ENCODE peak calls at places on chromosomes 6 and 20, in nine cellular contexts. A is ovary; E is GM12865; B is choroid plexus epithelial cell; O is fibroblast of the aortic adventitia; Z is epithelial cell of esophagus; D is AG04450; F is foreskin fibroblast; T is CD4-positive, alpha-beta T cell. P is an unnamed sample.

GRCh38 chr20:2752631-2753455 is 47.6 kb downstream of the CPXM1 start:
- DNase-seq in F (peak), T (peak), D (no peak), E (peak), Z (peak), A (peak), O (peak), B (peak), P (no peak)

GRCh38 chr6:167578371-167578901 is 248.3 kb upstream of the AFDN start:
- DNase-seq in F (no peak), D (no peak), O (no peak), E (no peak), B (no peak), T (no peak), A (no peak), Z (no peak), P (no peak)

GRCh38 chr6:2938632-2939083 is 32.7 kb downstream of the SERPINB6 start:
- DNase-seq in D (no peak), A (no peak), B (no peak), O (no peak), T (no peak), F (no peak), Z (no peak), E (no peak), P (no peak)

GRCh38 chr6:369559-370431 is 21.8 kb upstream of the IRF4 start:
- DNase-seq in E (no peak), O (no peak), Z (no peak), F (no peak), B (no peak), A (no peak), D (no peak), T (no peak), P (no peak)

GRCh38 chr6:157045831-157046454 is 268.8 kb downstream of the ARID1B start:
- DNase-seq in B (peak), D (no peak), F (peak), A (no peak), E (no peak), T (no peak), O (peak), Z (peak), P (no peak)

GRCh38 chr6:37648465-37649330 is 49.0 kb downstream of the MDGA1 start:
- DNase-seq in F (peak), E (no peak), Z (peak), O (no peak), B (no peak), D (no peak), A (peak), T (no peak), P (no peak)

GRCh38 chr6:33442283-33442682 is 12.1 kb upstream of the ZBTB9 start:
- DNase-seq in T (no peak), Z (no peak), A (no peak), E (no peak), F (no peak), B (no peak), O (no peak), D (no peak), P (no peak)

GRCh38 chr6:111888928-111889696 is 15.9 kb upstream of the FYN start:
- DNase-seq in F (peak), T (no peak), B (peak), O (peak), A (peak), E (no peak), Z (no peak), D (no peak), P (no peak)

GRCh38 chr20:25538838-25539665 is 46.3 kb downstream of the NINL start:
- DNase-seq in D (no peak), A (no peak), Z (no peak), O (no peak), B (no peak), E (peak), T (no peak), F (no peak), P (no peak)

GRCh38 chr6:53342210-53342609 is 6.5 kb downstream of the ELOVL5 start:
- DNase-seq in F (no peak), A (no peak), D (no peak), O (no peak), T (no peak), Z (no peak), B (no peak), E (no peak), P (no peak)

GRCh38 chr20:20568604-20569205 is 143.7 kb downstream of the RALGAPA2 start:
- DNase-seq in D (no peak), B (peak), Z (peak), T (no peak), F (peak), E (peak), A (peak), O (peak), P (no peak)

GRCh38 chr20:62804632-62805364 is at the start of gene OGFR:
- DNase-seq in E (peak), A (peak), T (peak), D (no peak), Z (peak), O (peak), F (peak), B (peak), P (no peak)

GRCh38 chr6:146819596-146820320 is 221.0 kb downstream of the ADGB start:
- DNase-seq in F (no peak), T (no peak), Z (no peak), D (no peak), B (peak), E (no peak), O (peak), A (no peak), P (no peak)

GRCh38 chr20:60100780-60101179 is 142.6 kb downstream of the CDH26 start:
- DNase-seq in T (no peak), O (no peak), A (no peak), Z (no peak), E (no peak), F (no peak), D (no peak), B (no peak), P (no peak)

GRCh38 chr6:7911345-7911725 is 747 bp upstream of the TXNDC5 start:
- DNase-seq in E (no peak), D (no peak), O (no peak), Z (peak), A (no peak), T (no peak), B (no peak), F (no peak), P (no peak)

GRCh38 chr20:19602660-19603389 is 155.2 kb upstream of the RIN2 start:
- DNase-seq in T (no peak), A (no peak), B (no peak), D (no peak), E (no peak), F (no peak), O (no peak), Z (no peak), P (no peak)

GRCh38 chr20:38840053-38840893 is 34.8 kb downstream of the PPP1R16B start:
- DNase-seq in T (no peak), F (no peak), A (no peak), O (no peak), Z (no peak), D (no peak), E (no peak), B (no peak), P (no peak)

GRCh38 chr6:169996652-169997051 is 245.2 kb downstream of the ERMARD start:
- DNase-seq in D (no peak), A (no peak), E (no peak), F (no peak), O (no peak), B (no peak), T (no peak), Z (no peak), P (no peak)

GRCh38 chr6:69974193-69974592 is 107.8 kb downstream of the COL19A1 start:
- DNase-seq in T (no peak), F (peak), Z (peak), E (no peak), O (peak), D (no peak), B (peak), A (no peak), P (peak)

GRCh38 chr20:43442310-43442880 is 15.3 kb upstream of the SRSF6 start:
- DNase-seq in E (no peak), B (peak), Z (no peak), O (no peak), F (peak), T (no peak), D (no peak), A (no peak), P (no peak)

GRCh38 chr6:150269857-150270223 is 99.0 kb upstream of the IYD start:
- DNase-seq in F (peak), B (no peak), Z (peak), T (no peak), D (no peak), A (no peak), E (no peak), O (peak), P (peak)

GRCh38 chr6:43699564-43700186 is 12.1 kb upstream of the MRPS18A start:
- DNase-seq in F (peak), A (no peak), B (peak), T (no peak), D (no peak), Z (peak), O (peak), E (no peak), P (no peak)

GRCh38 chr6:24831771-24832718 is 33.3 kb upstream of the ARMH2 start:
- DNase-seq in B (peak), O (peak), A (no peak), T (no peak), D (no peak), E (no peak), F (peak), Z (no peak), P (no peak)

GRCh38 chr6:49787176-49787575 is at the start of gene PGK2:
- DNase-seq in F (no peak), B (no peak), Z (no peak), O (no peak), D (no peak), T (no peak), A (no peak), E (peak), P (no peak)

GRCh38 chr20:34863421-34863965 is 9.2 kb downstream of the GGT7 start:
- DNase-seq in D (no peak), E (no peak), O (no peak), T (no peak), A (no peak), B (no peak), Z (no peak), F (no peak), P (no peak)

GRCh38 chr6:38773338-38773737 is 58.2 kb downstream of the DNAH8 start:
- DNase-seq in O (no peak), B (no peak), T (no peak), Z (peak), D (no peak), A (no peak), E (peak), F (no peak), P (no peak)
- TF ChIP-seq CTCF in O (no peak), B (peak), T (no peak), Z (peak), D (peak), A (no peak), E (peak), F (peak), P (peak)

GRCh38 chr6:100137759-100138158 is 143.7 kb upstream of the MCHR2 start:
- DNase-seq in B (no peak), O (no peak), T (no peak), D (no peak), F (no peak), E (no peak), Z (no peak), A (no peak), P (no peak)

GRCh38 chr6:100135977-100136376 is 142.0 kb upstream of the MCHR2 start:
- DNase-seq in F (no peak), Z (no peak), O (no peak), A (no peak), E (no peak), T (no peak), B (no peak), D (no peak), P (no peak)

GRCh38 chr6:100136590-100136989 is 142.6 kb upstream of the MCHR2 start:
- DNase-seq in Z (no peak), O (no peak), B (no peak), T (no peak), D (no peak), E (no peak), A (no peak), F (no peak), P (no peak)

GRCh38 chr6:100134703-100135102 is 140.7 kb upstream of the MCHR2 start:
- DNase-seq in O (peak), T (no peak), F (peak), B (peak), Z (peak), A (no peak), D (no peak), E (no peak), P (no peak)

GRCh38 chr6:100138346-100139022 is 144.5 kb upstream of the MCHR2 start:
- DNase-seq in O (no peak), F (no peak), E (no peak), Z (no peak), T (no peak), A (no peak), D (no peak), B (no peak), P (no peak)
- TF ChIP-seq CTCF in O (no peak), F (no peak), E (no peak), Z (no peak), T (no peak), A (no peak), D (no peak), B (no peak), P (no peak)

DNA sequence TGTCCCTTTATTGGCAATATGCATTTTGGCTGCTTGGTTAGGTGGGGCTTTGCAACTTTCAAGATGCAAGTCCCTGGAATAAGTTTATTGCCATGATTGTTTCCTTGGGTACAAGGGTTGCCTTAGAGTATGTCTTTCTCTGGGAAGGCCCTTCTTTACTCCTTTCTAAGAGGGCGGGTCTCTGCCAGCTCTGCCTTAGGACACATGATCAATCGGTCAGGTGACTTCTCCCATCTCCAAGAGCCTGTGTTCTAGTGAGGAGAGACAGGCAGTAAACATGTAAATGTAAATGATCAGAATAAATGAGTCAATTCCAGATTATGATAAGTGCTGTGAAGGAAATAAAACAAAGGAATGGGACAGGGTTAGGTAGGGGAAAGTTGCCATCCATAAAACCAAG is 43.2 kb upstream of the BCAS1 start:
- DNase-seq in Z (no peak), F (no peak), A (no peak), B (no peak), E (no peak), T (no peak), D (no peak), O (no peak), P (no peak)
- TF ChIP-seq CTCF in Z (no peak), F (no peak), A (no peak), B (no peak), E (no peak), T (no peak), D (no peak), O (no peak), P (no peak)

DNA sequence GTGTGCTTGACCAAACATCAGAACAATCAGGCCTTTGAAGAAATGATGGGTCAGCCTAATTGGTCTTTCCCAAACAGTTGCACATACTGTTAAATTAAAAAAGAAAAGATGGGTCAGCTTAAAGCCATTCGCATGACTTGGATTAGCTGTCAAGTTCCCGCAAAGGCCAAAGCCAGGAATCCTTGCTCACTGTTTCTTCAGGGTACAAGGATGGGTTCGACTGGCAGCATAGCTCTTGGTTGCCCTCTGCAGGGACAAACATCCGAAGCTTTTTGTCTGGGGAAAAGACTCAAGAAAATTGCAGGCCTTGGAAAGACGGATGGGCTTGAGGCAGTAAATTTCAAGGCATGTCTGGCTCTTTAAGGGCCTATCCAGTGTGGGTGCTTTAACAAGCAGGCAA is 168.0 kb downstream of the HDGFL1 start:
- DNase-seq in A (peak), B (peak), T (no peak), F (peak), O (peak), E (peak), Z (peak), D (no peak), P (peak)
- TF ChIP-seq CTCF in A (peak), B (peak), T (no peak), F (peak), O (peak), E (peak), Z (peak), D (peak), P (peak)

DNA sequence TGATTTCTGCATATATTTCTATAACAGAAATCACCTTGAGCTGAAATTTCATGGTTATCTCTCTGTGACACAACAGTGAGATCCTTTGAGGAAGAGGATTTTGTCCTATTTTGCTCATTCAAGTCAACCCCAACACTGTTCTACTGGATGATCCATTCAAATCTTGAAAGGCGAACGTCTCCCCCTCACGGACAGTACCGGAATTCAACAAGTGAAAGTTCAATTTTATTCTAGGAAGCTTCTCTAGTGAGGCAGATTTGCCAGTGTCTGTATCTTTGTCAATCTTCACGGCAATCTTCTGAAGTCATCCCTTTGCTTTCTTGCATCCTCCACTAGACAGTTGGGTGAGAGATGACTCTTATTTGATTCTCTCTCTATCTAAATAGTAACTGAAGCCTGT is 91.7 kb upstream of the PDE7B start:
- DNase-seq in E (peak), O (no peak), A (no peak), D (no peak), F (peak), B (peak), Z (peak), T (no peak), P (no peak)
- TF ChIP-seq CTCF in E (peak), O (no peak), A (no peak), D (no peak), F (peak), B (peak), Z (peak), T (no peak), P (no peak)